ENCODE peak calls at places on chromosome 19, in seven cellular contexts. M, S, F, X, Q, R and N are unnamed samples.

GRCh38 chr19:45643927-45644771 is 5.0 kb upstream of the EML2 start:
- DNase-seq in M (no peak), S (no peak), F (peak), X (no peak), Q (no peak), R (no peak), N (no peak)

GRCh38 chr19:48906324-48906723 is 6.2 kb downstream of the NUCB1 start:
- DNase-seq in M (no peak), S (no peak), F (no peak), X (no peak), Q (no peak), R (no peak), N (no peak)

GRCh38 chr19:49403404-49404187 is 15.5 kb downstream of the KASH5 start:
- DNase-seq in M (no peak), S (peak), F (peak), X (no peak), Q (no peak), R (no peak), N (peak)

GRCh38 chr19:7849631-7850428 is 19.8 kb downstream of the EVI5L start:
- DNase-seq in M (no peak), S (no peak), F (no peak), X (no peak), Q (no peak), R (no peak), N (no peak)

GRCh38 chr19:13978306-13978705 is 26.0 kb downstream of the DCAF15 start:
- DNase-seq in M (no peak), S (no peak), F (peak), X (peak), Q (no peak), R (no peak), N (peak)

GRCh38 chr19:12721656-12722565 is 1.8 kb downstream of the TNPO2 start:
- DNase-seq in M (peak), S (peak), F (peak), X (peak), Q (no peak), R (peak), N (peak)

GRCh38 chr19:44637390-44637764 is 6.3 kb upstream of the PVR start:
- DNase-seq in M (no peak), S (no peak), F (no peak), X (no peak), Q (no peak), R (no peak), N (no peak)

GRCh38 chr19:48487944-48488343 is 18.8 kb downstream of the CYTH2 start:
- DNase-seq in M (peak), S (peak), F (no peak), X (no peak), Q (no peak), R (peak), N (no peak)

GRCh38 chr19:48719263-48720171 is at the start of gene MAMSTR:
- DNase-seq in M (no peak), S (no peak), F (no peak), X (peak), Q (no peak), R (no peak), N (no peak)

GRCh38 chr19:5988520-5989387 is 10.8 kb upstream of the RANBP3 start:
- DNase-seq in M (no peak), S (peak), F (no peak), X (no peak), Q (no peak), R (no peak), N (no peak)
- TF ChIP-seq USF2 in M (no peak), S (no peak), F (no peak), X (no peak), Q (no peak), R (no peak), N (no peak)

DNA sequence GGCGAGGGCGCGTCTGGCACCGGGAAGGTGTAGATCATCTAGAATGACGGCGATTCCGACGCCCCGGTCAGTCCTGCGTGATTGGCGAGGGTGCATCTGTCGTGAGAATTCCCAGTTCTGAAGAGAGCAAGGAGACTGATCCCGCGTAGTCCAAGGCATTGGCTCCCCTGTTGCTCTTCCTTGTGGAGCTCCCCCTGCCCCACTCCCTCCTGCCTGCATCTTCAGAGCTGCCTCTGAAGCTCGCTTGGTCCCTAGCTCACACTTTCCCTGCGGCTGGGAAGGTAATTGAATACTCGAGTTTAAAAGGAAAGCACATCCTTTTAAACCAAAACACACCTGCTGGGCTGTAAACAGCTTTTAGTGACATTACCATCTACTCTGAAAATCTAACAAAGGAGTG is 26.0 kb upstream of the NDUFS7 start:
- DNase-seq in M (no peak), S (no peak), F (no peak), X (no peak), Q (no peak), R (no peak), N (peak)
- H3K4me3 ChIP-seq in M (no peak), S (no peak), F (no peak), X (no peak), Q (no peak), R (no peak), N (no peak)

DNA sequence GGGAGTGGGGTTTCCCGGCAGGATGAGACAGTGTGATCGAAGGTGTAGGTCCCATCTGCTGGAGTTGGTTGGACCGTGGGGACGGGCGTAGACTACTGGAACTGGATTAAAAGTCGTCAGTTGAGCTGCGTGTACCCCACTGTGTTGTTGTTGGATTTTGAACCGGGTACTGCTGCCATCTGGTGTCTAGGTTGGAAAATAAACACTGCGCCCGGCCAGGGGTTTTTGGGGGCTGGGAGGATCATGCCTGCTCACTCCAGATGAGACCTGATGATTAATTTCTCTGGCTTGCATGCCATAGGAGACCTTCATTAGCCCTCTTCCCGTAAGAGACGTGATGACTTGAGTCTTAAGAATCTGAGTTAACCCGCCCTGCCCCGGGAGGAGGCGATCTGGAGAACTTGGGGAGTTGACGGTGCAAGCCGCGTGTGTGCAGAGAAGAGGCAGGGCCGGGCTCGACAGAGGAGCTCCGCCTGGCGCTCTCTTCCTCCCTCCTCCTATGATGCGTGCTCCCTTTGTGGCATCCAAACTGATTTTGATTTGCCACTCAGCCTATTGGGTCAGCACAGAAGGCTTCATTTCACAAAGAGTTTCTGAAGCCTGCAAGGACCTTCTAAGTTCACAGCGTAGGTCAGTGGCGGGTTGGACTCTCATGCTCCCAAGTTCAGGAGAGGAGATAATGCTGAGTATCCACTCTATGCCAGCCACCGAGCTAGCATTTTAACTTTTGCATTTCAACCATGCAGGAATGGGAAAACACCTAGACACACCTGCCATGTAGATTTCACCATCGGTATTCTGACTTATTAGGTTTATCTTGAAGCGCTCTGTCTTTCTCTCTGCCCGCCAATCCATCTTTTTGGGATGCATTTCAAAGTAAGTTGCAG is 2.7 kb downstream of the UHRF1 start:
- DNase-seq in M (peak), S (peak), F (peak), X (peak), Q (no peak), R (peak), N (peak)
- TF ChIP-seq USF2 in M (no peak), S (no peak), F (no peak), X (no peak), Q (no peak), R (no peak), N (no peak)

GRCh38 chr19:36149673-36150406 is 2.4 kb downstream of the COX7A1 start:
- DNase-seq in M (no peak), S (no peak), F (no peak), X (no peak), Q (no peak), R (no peak), N (no peak)

GRCh38 chr19:36152886-36153525 is 759 bp upstream of the COX7A1 start:
- DNase-seq in M (no peak), S (peak), F (no peak), X (no peak), Q (no peak), R (no peak), N (no peak)

GRCh38 chr19:36151144-36152051 is 849 bp downstream of the COX7A1 start:
- DNase-seq in M (no peak), S (no peak), F (no peak), X (no peak), Q (no peak), R (no peak), N (no peak)

GRCh38 chr19:36152061-36152885 is at the start of gene COX7A1:
- DNase-seq in M (no peak), S (no peak), F (no peak), X (no peak), Q (no peak), R (no peak), N (no peak)

GRCh38 chr19:36150586-36150985 is 1.7 kb downstream of the COX7A1 start:
- DNase-seq in M (no peak), S (no peak), F (no peak), X (no peak), Q (no peak), R (no peak), N (no peak)
- H3K4me3 ChIP-seq in M (no peak), S (no peak), F (no peak), X (no peak), Q (no peak), R (no peak), N (no peak)

DNA sequence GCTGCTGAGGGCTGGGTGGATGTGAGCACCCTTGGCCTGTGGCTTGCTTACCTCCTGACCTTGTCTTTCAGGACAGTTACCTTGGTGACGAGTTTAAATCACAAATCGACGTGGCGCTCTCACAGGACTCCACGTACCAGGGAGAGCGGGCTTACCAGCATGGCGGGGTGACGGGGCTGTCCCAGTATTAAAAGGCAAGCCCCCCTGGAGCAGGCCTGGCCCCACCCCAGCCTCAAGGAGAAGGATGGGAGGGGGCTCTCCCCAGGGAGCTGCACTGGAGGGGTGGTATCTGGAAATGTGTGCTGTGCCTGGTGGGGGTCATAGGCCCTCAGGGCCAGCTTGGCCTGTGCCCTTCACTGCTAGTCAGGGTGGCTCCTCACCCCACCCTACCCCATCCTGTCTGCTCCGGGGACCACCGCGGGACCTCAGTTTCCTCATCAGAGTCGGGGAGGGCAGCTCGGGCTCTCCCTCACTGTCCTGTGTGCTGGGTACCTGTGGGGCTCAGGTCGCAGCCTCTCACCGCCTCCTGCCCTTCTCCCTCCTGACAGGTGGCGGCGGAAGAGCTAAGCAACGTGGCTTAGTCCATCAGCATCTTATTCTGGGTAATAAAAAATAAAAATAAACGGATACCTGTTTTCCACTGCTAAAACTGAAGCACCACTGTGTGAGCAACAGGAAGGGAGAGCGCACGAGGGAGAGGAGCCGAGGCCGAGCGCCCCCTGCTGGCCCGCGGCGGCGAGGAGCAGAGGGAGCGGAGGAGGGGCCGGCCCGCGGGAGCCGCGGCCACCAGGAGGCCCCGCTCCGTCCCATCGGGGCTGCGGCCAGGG is 29.8 kb downstream of the CERS1 start:
- DNase-seq in M (peak), S (peak), F (peak), X (peak), Q (no peak), R (peak), N (no peak)
- TF ChIP-seq USF2 in M (no peak), S (no peak), F (no peak), X (no peak), Q (no peak), R (no peak), N (no peak)